ENCODE peak calls at places on chromosomes 13 and 19, in five cellular contexts. Z, P, W, G and J are unnamed samples.

GRCh38 chr13:77056382-77056781 is 29.4 kb upstream of the FBXL3 start:
- DNase-seq in W (no peak), Z (no peak), P (no peak), G (no peak), J (no peak)

GRCh38 chr13:111115051-111115840 is at the start of gene ARHGEF7:
- DNase-seq in P (no peak), Z (no peak), G (peak; percentile 57), W (no peak), J (no peak)

GRCh38 chr13:59461411-59461810 is 702.3 kb downstream of the DIAPH3 start:
- DNase-seq in P (no peak), W (no peak), Z (no peak), G (no peak), J (no peak)

GRCh38 chr19:4889034-4889825 is 13.5 kb downstream of the ARRDC5 start:
- DNase-seq in W (no peak), G (no peak), P (peak; percentile 76), Z (no peak), J (no peak)

GRCh38 chr19:11261431-11261901 is 858 bp downstream of the DOCK6 start:
- DNase-seq in W (no peak), G (no peak), Z (no peak), P (no peak), J (no peak)

GRCh38 chr13:51624207-51624606 is 39.9 kb downstream of the WDFY2 start:
- DNase-seq in Z (no peak), P (no peak), G (no peak), W (no peak), J (no peak)

GRCh38 chr19:518292-519231 is 11.3 kb downstream of the TPGS1 start:
- DNase-seq in Z (no peak), P (no peak), W (no peak), G (peak; percentile 92), J (no peak)

GRCh38 chr19:49097453-49098288 is 12.4 kb downstream of the SNRNP70 start:
- DNase-seq in Z (peak; percentile 49), G (peak; percentile 83), W (peak; percentile 82), P (peak; percentile 79), J (peak; percentile 51)

GRCh38 chr13:45269204-45269603 is 68.4 kb upstream of the KCTD4 start:
- DNase-seq in G (no peak), W (no peak), P (peak; percentile 50), Z (no peak), J (no peak)

GRCh38 chr19:48950159-48950558 is 4.5 kb upstream of the BAX start:
- DNase-seq in G (no peak), Z (no peak), W (no peak), P (no peak), J (no peak)

GRCh38 chr13:113491418-113491883 is 940 bp upstream of the DCUN1D2 start:
- DNase-seq in W (peak; percentile 61), G (peak; percentile 69), Z (no peak), P (peak; percentile 37), J (peak; percentile 45)

GRCh38 chr13:36966404-36966803 is 32.7 kb downstream of the ALG5 start:
- DNase-seq in P (no peak), Z (no peak), W (no peak), G (no peak), J (no peak)

GRCh38 chr19:53519431-53519830 is 18.5 kb upstream of the ZNF331 start:
- DNase-seq in P (no peak), W (peak; percentile 42), Z (no peak), G (peak; percentile 28), J (no peak)

GRCh38 chr13:50159613-50160012 is 144.4 kb downstream of the KCNRG start:
- DNase-seq in G (no peak), Z (no peak), W (no peak), P (no peak), J (no peak)

GRCh38 chr19:52270266-52270885 is 989 bp downstream of the ZNF766 start:
- DNase-seq in P (no peak), W (no peak), Z (no peak), G (peak; percentile 37), J (no peak)

GRCh38 chr13:36158606-36159005 is 27.4 kb upstream of the DCLK1 start:
- DNase-seq in Z (no peak), W (no peak), P (peak; percentile 21), G (no peak), J (no peak)

GRCh38 chr13:29509999-29510586 is 85.4 kb downstream of the SLC7A1 start:
- DNase-seq in G (no peak), W (no peak), Z (no peak), P (peak; percentile 67), J (no peak)

GRCh38 chr13:30418886-30419459 is 3.3 kb upstream of the UBE2L5 start:
- DNase-seq in P (no peak), W (no peak), Z (no peak), G (no peak), J (no peak)

GRCh38 chr13:77810430-77810829 is 108.2 kb downstream of the EDNRB start:
- DNase-seq in Z (no peak), G (no peak), P (peak; percentile 34), W (no peak), J (no peak)

GRCh38 chr13:74136089-74136658 is 2.0 kb upstream of the KLF12 start:
- DNase-seq in G (peak; percentile 58), P (peak; percentile 73), W (no peak), Z (no peak), J (peak; percentile 31)

GRCh38 chr13:50152655-50153309 is 137.5 kb downstream of the KCNRG start:
- DNase-seq in W (no peak), P (no peak), Z (no peak), G (no peak), J (no peak)

GRCh38 chr19:54178581-54179261 is 5.8 kb upstream of the TMC4 start:
- DNase-seq in P (no peak), Z (no peak), G (no peak), W (no peak), J (no peak)

GRCh38 chr19:46856062-46857022 is 4.5 kb upstream of the ARHGAP35 start:
- DNase-seq in W (peak; percentile 96), G (peak; percentile 96), Z (peak; percentile 90), P (peak; percentile 97), J (peak; percentile 97)

GRCh38 chr19:29819986-29820385 is 8.2 kb downstream of the CCNE1 start:
- DNase-seq in G (no peak), W (no peak), P (no peak), Z (no peak), J (no peak)

GRCh38 chr13:50979187-50979586 is 69.6 kb downstream of the RNASEH2B start:
- DNase-seq in G (no peak), W (no peak), P (no peak), Z (no peak), J (no peak)

GRCh38 chr19:18700501-18701249 is 17.2 kb downstream of the CRTC1 start:
- DNase-seq in W (peak; percentile 70), Z (no peak), P (peak; percentile 52), G (peak; percentile 77), J (peak; percentile 86)

GRCh38 chr19:30236006-30236405 is 136.2 kb upstream of the ZNF536 start:
- DNase-seq in W (no peak), G (no peak), P (no peak), Z (no peak), J (no peak)

DNA sequence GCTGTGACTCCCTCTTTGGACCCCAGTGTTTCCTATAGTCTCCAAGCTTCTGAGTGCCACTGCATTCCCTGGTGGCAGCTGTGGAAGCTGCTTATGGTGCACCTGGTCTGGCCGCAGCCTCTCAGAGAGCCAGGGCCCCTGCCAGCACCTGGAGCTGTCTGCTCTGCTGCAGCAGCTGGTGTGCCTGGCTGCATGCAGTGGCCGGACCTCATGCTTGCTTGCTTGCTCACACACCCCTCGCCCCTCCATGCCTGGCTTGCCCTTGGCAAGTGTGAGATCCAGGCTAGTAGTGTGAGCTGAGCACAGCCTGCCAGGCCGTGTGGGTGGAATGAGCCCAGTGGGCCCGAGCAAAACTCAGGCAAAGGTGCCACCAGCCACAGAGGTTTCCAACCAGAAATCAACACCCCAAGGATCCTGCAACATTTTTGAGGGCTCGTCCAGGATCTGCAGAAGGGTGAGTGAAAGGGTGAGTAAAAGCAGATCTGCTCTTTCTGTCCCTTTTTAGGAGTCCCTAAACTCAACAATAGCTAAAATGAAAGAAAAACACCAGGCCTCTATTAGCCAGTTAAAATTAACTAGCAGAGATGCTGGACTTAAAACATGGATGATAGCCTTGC is 7.6 kb upstream of the MLLT1 start:
- DNase-seq in Z (no peak), W (no peak), P (peak; percentile 17), G (no peak), J (no peak)
- H3K4me3 ChIP-seq in Z (no peak overlapping the region), W (no peak overlapping the region), P (no peak overlapping the region), G (no peak overlapping the region), J (no peak overlapping the region)

DNA sequence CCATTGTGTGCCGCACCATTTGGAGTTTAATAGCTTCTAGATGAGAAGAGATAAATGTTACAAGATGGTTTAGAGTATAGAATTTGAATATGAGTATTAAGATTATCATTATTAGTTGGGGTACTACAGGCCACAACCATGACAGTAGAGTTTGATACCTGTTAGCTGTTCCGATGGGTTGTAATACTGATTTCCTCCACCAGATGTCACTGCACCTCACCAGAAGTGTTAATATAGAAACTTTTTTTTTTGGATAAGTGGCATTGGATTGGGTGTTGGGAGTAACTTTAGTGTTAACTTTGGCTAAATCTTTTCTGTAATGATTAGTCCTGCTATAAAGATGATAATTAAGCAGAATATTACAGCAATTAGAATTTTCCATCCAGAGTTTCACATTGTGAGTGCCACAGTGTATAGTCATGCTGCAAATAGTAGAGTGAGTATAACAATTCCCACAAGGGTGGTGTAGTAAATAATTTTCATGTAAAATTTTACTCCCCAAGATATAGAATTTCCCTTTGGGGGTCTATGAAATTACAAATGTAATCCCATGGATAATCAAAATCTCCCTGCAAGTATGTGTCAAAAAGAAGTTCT is 56.3 kb downstream of the PSG3 start:
- DNase-seq in Z (peak; percentile 21), W (no peak), G (no peak), P (peak; percentile 56), J (no peak)
- TF ChIP-seq CTCF in Z (peak; percentile 64), W (peak; percentile 30), G (peak; percentile 16), P (peak; percentile 73), J (peak; percentile 63)

DNA sequence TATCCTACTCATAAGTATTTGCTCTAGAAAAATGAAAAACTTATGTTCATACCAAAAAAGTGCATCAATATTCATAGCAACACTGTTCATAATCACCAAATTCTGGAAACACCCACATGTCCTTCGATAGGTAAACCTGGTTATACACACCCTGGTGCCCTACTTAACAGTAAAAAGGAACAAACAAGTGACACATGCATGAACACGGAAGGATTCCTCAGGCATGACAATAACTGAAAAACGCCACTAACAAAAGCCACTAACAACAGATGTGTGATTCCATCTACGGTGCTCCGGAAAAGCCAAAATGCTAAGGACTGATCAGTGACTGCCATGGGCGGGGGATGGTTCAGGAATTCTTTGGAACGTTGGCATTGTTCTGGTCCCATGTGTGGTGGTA is 65.5 kb downstream of the STK24 start:
- DNase-seq in W (peak; percentile 16), P (no peak), G (no peak), Z (no peak), J (no peak)
- H3K4me3 ChIP-seq in W (no peak overlapping the region), P (no peak overlapping the region), G (no peak overlapping the region), Z (no peak overlapping the region), J (no peak overlapping the region)

GRCh38 chr19:1813197-1813836 is 1.2 kb upstream of the ATP8B3 start:
- DNase-seq in W (peak; percentile 35), Z (no peak), P (no peak), G (no peak), J (no peak)
- TF ChIP-seq CTCF in W (no peak), Z (no peak), P (no peak), G (no peak), J (no peak)

DNA sequence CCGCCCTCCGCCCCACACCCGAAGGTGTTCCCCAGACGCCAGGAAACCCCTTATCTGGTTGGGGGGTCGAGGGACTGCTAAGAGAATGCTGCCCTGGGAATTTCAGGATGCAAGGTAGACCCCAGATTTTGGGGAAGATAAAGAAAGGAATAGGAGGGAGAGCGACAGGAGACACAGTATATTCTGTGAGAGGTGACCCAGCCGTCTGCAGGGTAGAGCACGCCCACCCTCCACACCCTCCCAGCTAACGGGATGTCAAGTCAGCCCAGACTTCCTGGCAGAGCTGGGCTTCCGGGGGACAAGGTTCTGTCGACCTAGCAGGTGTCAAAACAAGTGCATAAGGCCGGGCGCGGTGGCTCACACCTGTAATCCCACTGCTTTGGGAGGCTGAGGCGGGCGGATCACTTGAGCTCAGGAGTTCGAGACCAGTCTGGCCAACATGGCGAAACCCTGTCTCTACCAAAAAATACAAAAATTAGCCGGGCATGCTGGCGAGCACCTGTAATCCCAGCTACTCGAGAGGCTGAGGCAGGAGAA is 735 bp upstream of the PRR36 start:
- DNase-seq in Z (no peak), P (no peak), W (no peak), G (no peak), J (no peak)
- H3K4me3 ChIP-seq in Z (no peak overlapping the region), P (no peak overlapping the region), W (no peak overlapping the region), G (no peak overlapping the region), J (peak overlapping the region; percentile 59)